ENCODE peak calls at places on chromosomes 5 and 9, in ten cellular contexts. S is astrocyte of the cerebellum, V is lower leg skin, X is right cardiac atrium, T is ovary, C is right lobe of liver, G is GM23248, W is SK-N-SH, Y is choroid plexus epithelial cell, K is fibroblast of lung. I is an unnamed sample.
A peak's percentile ranks its signal among the peaks of the same experiment; 100 is the strongest.

GRCh38 chr5:89972901-89973300 is 436.7 kb downstream of the CETN3 start:
- DNase-seq in S (no peak), C (no peak), V (no peak), X (no peak), W (no peak), G (peak; percentile 34), T (no peak), Y (no peak), K (peak; percentile 26), I (peak; percentile 52)

GRCh38 chr5:93421498-93421897 is 159.5 kb downstream of the NR2F1-AS1 start:
- DNase-seq in X (no peak), T (no peak), V (no peak), C (no peak), S (no peak), K (no peak), W (no peak), Y (no peak), G (no peak), I (no peak)

GRCh38 chr5:124274949-124275348 is 471.5 kb downstream of the ZNF608 start:
- DNase-seq in C (no peak), X (no peak), T (no peak), Y (peak; percentile 57), V (no peak), W (no peak), K (peak; percentile 33), G (peak; percentile 1), S (no peak), I (peak; percentile 60)

GRCh38 chr5:9363026-9363793 is 182.7 kb downstream of the SEMA5A start:
- DNase-seq in C (no peak), X (no peak), W (peak; percentile 11), Y (peak; percentile 48), V (no peak), S (no peak), T (no peak), K (peak; percentile 39), G (peak; percentile 48), I (no peak)

GRCh38 chr5:137629646-137630045 is 106.2 kb downstream of the KLHL3 start:
- DNase-seq in X (no peak), Y (peak; percentile 77), K (peak; percentile 46), S (peak; percentile 42), V (no peak), G (peak; percentile 71), C (no peak), T (no peak), W (peak; percentile 75), I (no peak)

GRCh38 chr5:118174671-118175070 is 813.7 kb downstream of the DTWD2 start:
- DNase-seq in X (no peak), K (no peak), W (no peak), T (no peak), S (no peak), G (no peak), Y (no peak), C (no peak), V (no peak), I (no peak)

GRCh38 chr5:136424835-136425694 is 59.7 kb upstream of the TRPC7 start:
- DNase-seq in W (peak; percentile 66), T (peak; percentile 34), X (peak; percentile 80), G (peak; percentile 79), K (peak; percentile 31), V (peak; percentile 17), Y (peak; percentile 65), C (peak; percentile 77), S (peak; percentile 2), I (peak; percentile 13)

GRCh38 chr5:177469061-177469628 is 4.3 kb downstream of the DBN1 start:
- DNase-seq in Y (peak; percentile 54), T (no peak), V (no peak), S (no peak), W (peak; percentile 55), G (peak; percentile 62), K (peak; percentile 41), C (no peak), X (peak; percentile 85), I (no peak)

GRCh38 chr9:135523521-135524129 is 2.4 kb downstream of the LCN1 start:
- DNase-seq in S (no peak), V (no peak), C (no peak), K (no peak), T (no peak), Y (no peak), W (no peak), X (no peak), G (peak; percentile 21), I (no peak)

GRCh38 chr5:75622564-75622963 is 11.3 kb downstream of the ANKDD1B start:
- DNase-seq in W (no peak), K (peak; percentile 79), V (no peak), T (no peak), S (no peak), C (no peak), G (no peak), X (no peak), Y (no peak), I (no peak)

GRCh38 chr9:8764041-8764440 is 964.5 kb upstream of the DMAC1 start:
- DNase-seq in G (no peak), K (peak; percentile 27), W (peak; percentile 33), S (no peak), V (no peak), X (no peak), Y (no peak), T (no peak), C (no peak), I (no peak)

DNA sequence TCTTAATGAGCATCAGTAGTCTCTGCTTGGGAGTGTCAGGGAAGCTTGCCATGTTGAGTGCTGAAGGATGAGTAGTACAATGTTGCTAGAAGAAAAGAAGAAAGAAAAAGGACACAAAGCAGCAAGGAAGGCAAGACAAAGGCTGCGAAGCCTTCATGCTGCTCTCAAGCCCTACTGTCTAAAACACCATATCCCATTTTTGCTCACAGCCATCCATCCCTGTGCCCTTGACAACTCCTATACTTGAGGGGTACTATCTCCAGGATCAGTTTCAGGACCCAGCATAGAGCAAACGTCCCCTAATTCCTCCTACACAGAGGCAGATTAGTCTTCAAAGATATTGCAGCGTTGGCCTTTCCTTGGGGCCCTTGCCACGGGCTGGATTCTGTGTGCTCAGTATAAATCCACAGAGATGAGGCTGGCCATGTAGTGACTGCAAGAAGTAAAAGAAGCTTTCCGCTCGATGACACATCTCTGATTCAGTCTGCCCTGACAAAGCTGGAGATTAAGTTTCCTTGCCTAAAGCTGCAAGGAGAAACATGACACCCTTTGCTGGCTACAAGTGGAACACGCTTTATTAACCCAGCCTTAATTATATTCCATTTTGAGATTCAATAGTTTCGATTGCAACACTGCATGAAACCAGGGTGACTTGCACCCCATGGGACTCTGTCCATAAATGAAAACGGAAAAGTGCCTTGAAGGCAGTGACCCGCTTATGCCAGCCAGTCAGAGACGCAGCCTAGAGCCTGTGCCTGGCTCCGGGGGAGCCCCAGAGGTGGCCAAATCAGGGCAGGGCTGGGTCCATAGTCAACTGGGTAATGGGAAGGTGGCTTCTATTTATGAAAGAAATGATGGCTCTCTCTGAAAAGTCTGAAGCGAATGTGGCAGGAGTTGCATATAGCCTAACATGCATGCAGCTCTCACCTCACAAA is 304.5 kb downstream of the ACTL7B start:
- DNase-seq in K (peak; percentile 95), G (peak; percentile 94), W (no peak), T (no peak), X (no peak), S (peak; percentile 82), V (no peak), Y (peak; percentile 87), C (no peak), I (peak; percentile 87)
- H3K4me3 ChIP-seq in K (no peak overlapping the region), G (peak overlapping the region; percentile 61), W (peak overlapping the region; percentile 59), T (no peak overlapping the region), X (no peak overlapping the region), S (no peak overlapping the region), V (no peak overlapping the region), Y (no peak overlapping the region), C (no peak overlapping the region), I (no peak overlapping the region)

DNA sequence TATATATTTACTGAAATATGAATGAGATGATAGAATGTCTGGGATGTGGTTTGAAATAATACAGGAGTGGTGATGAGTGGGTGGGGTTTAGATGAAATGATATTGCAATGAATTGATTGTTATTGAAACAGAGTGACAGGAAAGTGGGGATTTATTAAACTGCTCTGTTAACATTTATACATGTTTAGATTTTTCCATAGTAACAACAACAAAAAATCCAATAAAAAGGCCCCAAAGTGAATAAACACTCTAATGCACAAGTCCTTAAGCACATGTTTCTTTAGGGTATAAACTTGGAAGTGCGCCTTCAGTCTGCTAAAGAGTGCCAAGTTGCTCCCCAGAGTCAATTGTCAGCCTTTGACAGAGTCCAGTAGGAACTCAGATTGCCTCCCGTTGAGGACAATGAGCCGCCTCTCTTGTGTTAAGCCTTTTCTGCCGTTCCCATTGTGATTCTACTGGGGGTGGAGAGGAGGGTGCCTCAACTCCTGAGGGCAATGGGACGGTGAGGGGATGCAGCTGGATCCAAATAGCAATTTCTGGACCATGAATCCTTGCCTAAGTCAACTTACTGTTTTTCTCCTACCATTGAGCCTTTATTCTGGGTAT is 112.3 kb downstream of the SLC28A3 start:
- DNase-seq in K (no peak), Y (no peak), V (no peak), G (no peak), W (no peak), T (no peak), S (no peak), C (no peak), X (no peak), I (no peak)
- H3K4me3 ChIP-seq in K (no peak overlapping the region), Y (no peak overlapping the region), V (no peak overlapping the region), G (no peak overlapping the region), W (no peak overlapping the region), T (no peak overlapping the region), S (no peak overlapping the region), C (no peak overlapping the region), X (no peak overlapping the region), I (no peak overlapping the region)

GRCh38 chr5:1886634-1887399 is 4.1 kb upstream of the IRX4 start:
- DNase-seq in S (no peak), C (peak; percentile 43), X (peak; percentile 29), G (no peak), W (no peak), V (no peak), K (no peak), Y (no peak), T (no peak), I (no peak)

GRCh38 chr5:1888541-1889251 is 6.0 kb upstream of the IRX4 start:
- DNase-seq in Y (no peak), X (peak; percentile 38), T (no peak), K (no peak), V (no peak), G (no peak), W (no peak), S (no peak), C (peak; percentile 43), I (no peak)

GRCh38 chr5:1885777-1886633 is 3.3 kb upstream of the IRX4 start:
- DNase-seq in Y (no peak), W (no peak), C (peak; percentile 35), S (no peak), K (no peak), T (no peak), V (no peak), G (no peak), X (peak; percentile 42), I (no peak)

GRCh38 chr5:1889321-1890065 is 6.8 kb upstream of the IRX4 start:
- DNase-seq in S (no peak), T (no peak), V (no peak), G (no peak), K (no peak), W (no peak), Y (no peak), X (peak; percentile 32), C (peak; percentile 35), I (no peak)

GRCh38 chr5:1887400-1888360 is 5.0 kb upstream of the IRX4 start:
- DNase-seq in G (no peak), W (no peak), V (no peak), Y (no peak), S (no peak), X (peak; percentile 45), C (peak; percentile 44), K (no peak), T (no peak), I (no peak)
- H3K4me3 ChIP-seq in G (no peak overlapping the region), W (no peak overlapping the region), V (peak overlapping the region; percentile 23), Y (no peak overlapping the region), S (no peak overlapping the region), X (peak overlapping the region; percentile 8), C (no peak overlapping the region), K (no peak overlapping the region), T (no peak overlapping the region), I (no peak overlapping the region)

GRCh38 chr9:122058707-122059106 is 34.4 kb downstream of the TTLL11 start:
- DNase-seq in Y (no peak), W (peak; percentile 36), V (no peak), X (no peak), T (no peak), K (no peak), G (no peak), S (no peak), C (no peak), I (no peak)
- H3K4me3 ChIP-seq in Y (no peak overlapping the region), W (no peak overlapping the region), V (no peak overlapping the region), X (no peak overlapping the region), T (no peak overlapping the region), K (no peak overlapping the region), G (no peak overlapping the region), S (no peak overlapping the region), C (no peak overlapping the region), I (no peak overlapping the region)